ENCODE peak calls at places on chromosome 21, in six cellular contexts. C, L, O, X, Z and H are unnamed samples.

GRCh38 chr21:42308161-42308913 is 6.9 kb downstream of the TFF3 start:
- DNase-seq in O (no peak), X (no peak), C (no peak), Z (peak; percentile 11), L (no peak), H (no peak)

GRCh38 chr21:38669186-38669585 is 136.5 kb upstream of the ETS2 start:
- DNase-seq in Z (no peak), L (no peak), O (peak; percentile 30), C (no peak), X (peak; percentile 10), H (no peak)

GRCh38 chr21:37451446-37451845 is 84.9 kb downstream of the DYRK1A start:
- DNase-seq in X (no peak), Z (no peak), O (no peak), C (no peak), L (no peak), H (no peak)

GRCh38 chr21:40631201-40631600 is 215.8 kb downstream of the DSCAM start:
- DNase-seq in O (no peak), X (no peak), Z (no peak), L (no peak), C (no peak), H (no peak)

GRCh38 chr21:45786660-45787059 is 143.1 kb downstream of the PCBP3 start:
- DNase-seq in O (no peak), X (no peak), C (no peak), Z (no peak), L (no peak), H (no peak)

GRCh38 chr21:33976082-33976979 is 60.7 kb upstream of the ATP5PO start:
- DNase-seq in Z (no peak), C (peak; percentile 97), X (no peak), L (peak; percentile 32), O (peak; percentile 94), H (no peak)

GRCh38 chr21:18840239-18840638 is 436.7 kb upstream of the TMPRSS15 start:
- DNase-seq in L (no peak), Z (no peak), C (peak; percentile 47), O (no peak), X (no peak), H (no peak)

GRCh38 chr21:21751286-21751685 is 753.1 kb downstream of the NCAM2 start:
- DNase-seq in X (no peak), L (no peak), C (no peak), Z (no peak), O (no peak), H (no peak)

GRCh38 chr21:25405991-25406390 is 201.3 kb downstream of the MRPL39 start:
- DNase-seq in X (no peak), O (no peak), L (no peak), C (no peak), Z (no peak), H (no peak)

GRCh38 chr21:30028537-30028936 is 88.7 kb upstream of the GRIK1 start:
- DNase-seq in L (no peak), X (no peak), Z (no peak), C (no peak), O (no peak), H (no peak)

GRCh38 chr21:45858180-45858579 is 123.4 kb upstream of the COL6A1 start:
- DNase-seq in X (no peak), Z (no peak), L (no peak), C (no peak), O (no peak), H (no peak)

GRCh38 chr21:22076471-22076870 is 1078.3 kb downstream of the NCAM2 start:
- DNase-seq in Z (no peak), L (no peak), C (no peak), X (no peak), O (no peak), H (no peak)

GRCh38 chr21:28069446-28069845 is 923.2 kb downstream of the LTN1 start:
- DNase-seq in O (peak; percentile 83), Z (no peak), L (no peak), C (no peak), X (peak; percentile 89), H (no peak)

GRCh38 chr21:33047231-33047630 is 21.5 kb downstream of the OLIG2 start:
- DNase-seq in O (peak; percentile 72), X (no peak), Z (no peak), C (peak; percentile 59), L (no peak), H (no peak)

GRCh38 chr21:15654171-15654570 is 75.6 kb upstream of the USP25 start:
- DNase-seq in Z (no peak), C (no peak), L (no peak), X (no peak), O (no peak), H (no peak)

GRCh38 chr21:44019568-44019958 is 7.5 kb downstream of the TRAPPC10 start:
- DNase-seq in X (no peak), O (no peak), C (no peak), L (no peak), Z (no peak), H (no peak)

GRCh38 chr21:37176716-37177115 is 90.4 kb downstream of the VPS26C start:
- DNase-seq in Z (peak; percentile 72), X (no peak), C (no peak), O (no peak), L (no peak), H (no peak)

GRCh38 chr21:16323586-16323985 is 593.8 kb downstream of the USP25 start:
- DNase-seq in L (no peak), X (no peak), C (no peak), O (peak; percentile 29), Z (no peak), H (no peak)

GRCh38 chr21:45386336-45386727 is 18.6 kb upstream of the COL18A1 start:
- DNase-seq in O (no peak), C (no peak), Z (no peak), L (no peak), X (no peak), H (peak; percentile 55)